ENCODE peak calls at places on chromosome 13, in ten cellular contexts. D is K562, J is tibial artery, N is Peyer's patch, L is left lung, R is A549, K is breast epithelium, Y is ovary, Z is lower lobe of right lung, A is endothelial cell of umbilical vein. T is an unnamed sample.

GRCh38 chr13:20869540-20869939 is 33.0 kb downstream of the XPO4 start:
- DNase-seq in D (no peak), J (no peak), N (no peak), L (no peak), R (no peak), K (no peak), Y (no peak), Z (no peak), A (peak; percentile 30), T (no peak)

GRCh38 chr13:27170221-27170520 is 1.4 kb downstream of the USP12 start:
- DNase-seq in D (no peak), J (no peak), N (no peak), L (no peak), R (no peak), K (no peak), Y (no peak), Z (no peak), A (no peak), T (no peak)

GRCh38 chr13:53336441-53337160 is 308.0 kb downstream of the OLFM4 start:
- DNase-seq in D (no peak), J (no peak), N (no peak), L (no peak), R (no peak), K (no peak), Y (no peak), Z (no peak), A (no peak), T (no peak)

GRCh38 chr13:74061939-74062595 is 72.1 kb downstream of the KLF12 start:
- DNase-seq in D (no peak), J (no peak), N (peak; percentile 26), L (no peak), R (no peak), K (no peak), Y (no peak), Z (no peak), A (peak; percentile 34), T (peak; percentile 22)

GRCh38 chr13:28872427-28873176 is 52.5 kb downstream of the MTUS2 start:
- DNase-seq in D (no peak), J (no peak), N (no peak), L (no peak), R (no peak), K (no peak), Y (no peak), Z (no peak), A (no peak), T (no peak)

GRCh38 chr13:36531746-36532486 is 99.6 kb downstream of the CCNA1 start:
- DNase-seq in D (no peak), J (no peak), N (no peak), L (no peak), R (no peak), K (no peak), Y (no peak), Z (no peak), A (peak; percentile 87), T (no peak)

GRCh38 chr13:33869005-33869404 is 51.1 kb downstream of the RFC3 start:
- DNase-seq in D (no peak), J (no peak), N (no peak), L (no peak), R (no peak), K (no peak), Y (no peak), Z (no peak), A (no peak), T (no peak)

GRCh38 chr13:42272115-42272756 is at the start of gene AKAP11:
- DNase-seq in D (peak; percentile 52), J (peak; percentile 30), N (peak; percentile 54), L (peak; percentile 88), R (peak; percentile 15), K (peak; percentile 52), Y (no peak), Z (peak; percentile 72), A (peak; percentile 65), T (no peak)

GRCh38 chr13:61045197-61045596 is 370.5 kb downstream of the PCDH20 start:
- DNase-seq in D (no peak), J (no peak), N (no peak), L (no peak), R (no peak), K (no peak), Y (no peak), Z (no peak), A (no peak), T (no peak)

GRCh38 chr13:34347784-34348573 is 530.0 kb downstream of the RFC3 start:
- DNase-seq in D (no peak), J (no peak), N (no peak), L (no peak), R (no peak), K (no peak), Y (no peak), Z (no peak), A (no peak), T (peak; percentile 8)

GRCh38 chr13:23928985-23929384 is 31.7 kb upstream of the C1QTNF9B start:
- DNase-seq in D (no peak), J (no peak), N (no peak), L (no peak), R (peak; percentile 13), K (no peak), Y (no peak), Z (no peak), A (peak; percentile 63), T (no peak)

GRCh38 chr13:93953856-93954255 is 525.6 kb downstream of the DCT start:
- DNase-seq in D (no peak), J (no peak), N (no peak), L (no peak), R (no peak), K (no peak), Y (no peak), Z (no peak), A (no peak), T (no peak)

GRCh38 chr13:30739646-30740642 is 4.6 kb downstream of the ALOX5AP start:
- DNase-seq in D (peak; percentile 8), J (no peak), N (peak; percentile 29), L (no peak), R (peak; percentile 11), K (no peak), Y (no peak), Z (no peak), A (peak; percentile 64), T (no peak)

GRCh38 chr13:62387642-62388041 is 972.0 kb upstream of the PCDH20 start:
- DNase-seq in D (no peak), J (no peak), N (no peak), L (no peak), R (no peak), K (no peak), Y (no peak), Z (no peak), A (peak; percentile 11), T (no peak)

GRCh38 chr13:68347220-68347619 is 1117.1 kb upstream of the PCDH9 start:
- DNase-seq in D (no peak), J (no peak), N (no peak), L (no peak), R (no peak), K (no peak), Y (no peak), Z (no peak), A (no peak), T (no peak)

GRCh38 chr13:90414691-90415596 is 932.5 kb upstream of the MIR17HG start:
- DNase-seq in D (no peak), J (no peak), N (no peak), L (no peak), R (peak; percentile 20), K (no peak), Y (no peak), Z (no peak), A (peak; percentile 66), T (no peak)

GRCh38 chr13:23433171-23434153 is at the start of gene SACS:
- DNase-seq in D (no peak), J (no peak), N (no peak), L (no peak), R (peak; percentile 26), K (no peak), Y (no peak), Z (no peak), A (peak; percentile 61), T (no peak)

GRCh38 chr13:96141032-96141431 is 51.1 kb downstream of the HS6ST3 start:
- DNase-seq in D (peak; percentile 6), J (no peak), N (no peak), L (no peak), R (peak; percentile 25), K (no peak), Y (no peak), Z (no peak), A (no peak), T (no peak)

GRCh38 chr13:67880916-67881315 is 650.8 kb upstream of the PCDH9 start:
- DNase-seq in D (no peak), J (no peak), N (no peak), L (no peak), R (no peak), K (no peak), Y (no peak), Z (no peak), A (no peak), T (no peak)

GRCh38 chr13:39417131-39417530 is 185.9 kb downstream of the LHFPL6 start:
- DNase-seq in D (peak; percentile 1), J (no peak), N (no peak), L (no peak), R (no peak), K (no peak), Y (no peak), Z (no peak), A (no peak), T (no peak)
- TF ChIP-seq CTCF in D (no peak), J (peak; percentile 9), N (no peak), L (no peak), R (no peak), K (no peak), Y (no peak), Z (peak; percentile 14), A (no peak), T (no peak)

GRCh38 chr13:45337395-45337794 is 3.6 kb downstream of the TPT1 start:
- DNase-seq in D (no peak), J (no peak), N (no peak), L (no peak), R (no peak), K (no peak), Y (no peak), Z (no peak), A (no peak), T (no peak)
- H3K4me1 ChIP-seq in D (peaks cover 3% of the 10 kb centered on the region), J (peaks cover 81% of the 10 kb centered on the region), N (peaks cover 12% of the 10 kb centered on the region), L (peaks cover 80% of the 10 kb centered on the region), R (peaks cover 70% of the 10 kb centered on the region), K (peaks cover 9% of the 10 kb centered on the region), Y (peaks cover 3% of the 10 kb centered on the region), Z (peaks cover 80% of the 10 kb centered on the region), A (peaks cover 77% of the 10 kb centered on the region), T (peaks cover 43% of the 10 kb centered on the region)

DNA sequence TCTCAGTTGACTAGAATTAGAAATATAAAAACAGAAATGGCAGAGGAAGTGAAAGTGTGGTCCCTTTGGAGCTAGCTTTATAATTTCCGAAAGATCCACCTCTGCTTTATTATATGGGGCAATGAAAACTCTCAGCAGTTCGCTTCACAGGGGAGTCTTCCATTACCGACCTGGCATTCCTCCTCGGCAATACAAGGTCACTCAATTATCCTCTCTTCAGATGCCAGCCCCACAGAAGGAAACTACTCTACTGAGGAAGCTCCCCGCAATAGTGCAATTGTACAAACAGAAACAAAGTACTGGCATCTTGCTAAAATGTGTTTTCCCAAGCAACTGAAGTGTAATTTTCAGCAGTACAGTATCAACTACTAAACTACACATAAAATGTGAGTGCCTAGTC is 702.0 kb downstream of the PCDH9 start:
- DNase-seq in D (no peak), J (no peak), N (no peak), L (no peak), R (no peak), K (no peak), Y (no peak), Z (no peak), A (no peak), T (no peak)
- TF ChIP-seq CTCF in D (no peak), J (no peak), N (no peak), L (no peak), R (no peak), K (no peak), Y (no peak), Z (no peak), A (no peak), T (no peak)

GRCh38 chr13:110182461-110182860 is 124.5 kb downstream of the COL4A1 start:
- DNase-seq in D (no peak), J (no peak), N (no peak), L (no peak), R (no peak), K (no peak), Y (no peak), Z (no peak), A (no peak), T (no peak)
- H3K4me1 ChIP-seq in D (no peaks in the 10 kb centered on the region), J (no peaks in the 10 kb centered on the region), N (no peaks in the 10 kb centered on the region), L (no peaks in the 10 kb centered on the region), R (no peaks in the 10 kb centered on the region), K (no peaks in the 10 kb centered on the region), Y (no peaks in the 10 kb centered on the region), Z (no peaks in the 10 kb centered on the region), A (no peaks in the 10 kb centered on the region), T (no peaks in the 10 kb centered on the region)